ENCODE peak calls at places on chromosomes 5 and 9, in ten cellular contexts. One of them, this sample, is unnamed.

GRCh38 chr9:130535818-130536521 is 43.4 kb upstream of the FUBP3 start:
- DNase-seq in MM.1S: no peak
- DNase-seq in AG10803: peak
- DNase-seq in HFF-Myc: no peak
- DNase-seq in RWPE1: no peak
- DNase-seq in dorsolateral prefrontal cortex: no peak
- DNase-seq in nephron progenitor cell: peak
- DNase-seq in cardiac fibroblast: peak
- DNase-seq in type B pancreatic cell: no peak
- DNase-seq in epithelial cell of esophagus: peak
- DNase-seq in this sample: peak

GRCh38 chr9:130288393-130288792 is 22.8 kb downstream of the HMCN2 start:
- DNase-seq in MM.1S: no peak
- DNase-seq in AG10803: no peak
- DNase-seq in HFF-Myc: no peak
- DNase-seq in RWPE1: no peak
- DNase-seq in dorsolateral prefrontal cortex: peak
- DNase-seq in nephron progenitor cell: no peak
- DNase-seq in cardiac fibroblast: no peak
- DNase-seq in type B pancreatic cell: no peak
- DNase-seq in epithelial cell of esophagus: no peak
- DNase-seq in this sample: no peak

GRCh38 chr5:137393196-137393993 is 105.7 kb downstream of the SPOCK1 start:
- DNase-seq in MM.1S: no peak
- DNase-seq in AG10803: peak
- DNase-seq in HFF-Myc: no peak
- DNase-seq in RWPE1: peak
- DNase-seq in dorsolateral prefrontal cortex: no peak
- DNase-seq in nephron progenitor cell: no peak
- DNase-seq in cardiac fibroblast: peak
- DNase-seq in type B pancreatic cell: no peak
- DNase-seq in epithelial cell of esophagus: peak
- DNase-seq in this sample: peak

GRCh38 chr5:149800563-149801103 is 70.5 kb downstream of the PPARGC1B start:
- DNase-seq in MM.1S: no peak
- DNase-seq in AG10803: no peak
- DNase-seq in HFF-Myc: no peak
- DNase-seq in RWPE1: no peak
- DNase-seq in dorsolateral prefrontal cortex: no peak
- DNase-seq in nephron progenitor cell: no peak
- DNase-seq in cardiac fibroblast: no peak
- DNase-seq in type B pancreatic cell: no peak
- DNase-seq in epithelial cell of esophagus: no peak
- DNase-seq in this sample: no peak

GRCh38 chr9:6014668-6015270 is 655 bp downstream of the RANBP6 start:
- DNase-seq in MM.1S: no peak
- DNase-seq in AG10803: peak
- DNase-seq in HFF-Myc: no peak
- DNase-seq in RWPE1: peak
- DNase-seq in dorsolateral prefrontal cortex: no peak
- DNase-seq in nephron progenitor cell: no peak
- DNase-seq in cardiac fibroblast: peak
- DNase-seq in type B pancreatic cell: no peak
- DNase-seq in epithelial cell of esophagus: peak
- DNase-seq in this sample: peak

GRCh38 chr5:132813599-132814440 is 718 bp downstream of the SOWAHA start:
- DNase-seq in MM.1S: peak
- DNase-seq in AG10803: no peak
- DNase-seq in HFF-Myc: no peak
- DNase-seq in RWPE1: peak
- DNase-seq in dorsolateral prefrontal cortex: peak
- DNase-seq in nephron progenitor cell: peak
- DNase-seq in cardiac fibroblast: peak
- DNase-seq in type B pancreatic cell: no peak
- DNase-seq in epithelial cell of esophagus: peak
- DNase-seq in this sample: no peak

GRCh38 chr5:175460126-175460525 is 16.1 kb upstream of the DRD1 start:
- DNase-seq in MM.1S: peak
- DNase-seq in AG10803: no peak
- DNase-seq in HFF-Myc: no peak
- DNase-seq in RWPE1: no peak
- DNase-seq in dorsolateral prefrontal cortex: no peak
- DNase-seq in nephron progenitor cell: no peak
- DNase-seq in cardiac fibroblast: peak
- DNase-seq in type B pancreatic cell: no peak
- DNase-seq in epithelial cell of esophagus: peak
- DNase-seq in this sample: peak

GRCh38 chr5:177403194-177403825 is 2.8 kb upstream of the PFN3 start:
- DNase-seq in MM.1S: peak
- DNase-seq in AG10803: no peak
- DNase-seq in HFF-Myc: no peak
- DNase-seq in RWPE1: peak
- DNase-seq in dorsolateral prefrontal cortex: peak
- DNase-seq in nephron progenitor cell: peak
- DNase-seq in cardiac fibroblast: no peak
- DNase-seq in type B pancreatic cell: no peak
- DNase-seq in epithelial cell of esophagus: peak
- DNase-seq in this sample: no peak

GRCh38 chr9:137872296-137872695 is 5.3 kb upstream of the CACNA1B start:
- DNase-seq in MM.1S: no peak
- DNase-seq in AG10803: no peak
- DNase-seq in HFF-Myc: no peak
- DNase-seq in RWPE1: no peak
- DNase-seq in dorsolateral prefrontal cortex: no peak
- DNase-seq in nephron progenitor cell: no peak
- DNase-seq in cardiac fibroblast: no peak
- DNase-seq in type B pancreatic cell: no peak
- DNase-seq in epithelial cell of esophagus: no peak
- DNase-seq in this sample: no peak

GRCh38 chr5:10705736-10706135 is 55.3 kb downstream of the DAP start:
- DNase-seq in MM.1S: no peak
- DNase-seq in AG10803: no peak
- DNase-seq in HFF-Myc: no peak
- DNase-seq in RWPE1: peak
- DNase-seq in dorsolateral prefrontal cortex: no peak
- DNase-seq in nephron progenitor cell: no peak
- DNase-seq in cardiac fibroblast: no peak
- DNase-seq in type B pancreatic cell: no peak
- DNase-seq in epithelial cell of esophagus: peak
- DNase-seq in this sample: no peak

GRCh38 chr9:83469722-83470121 is 68.5 kb downstream of the FRMD3 start:
- DNase-seq in MM.1S: no peak
- DNase-seq in AG10803: no peak
- DNase-seq in HFF-Myc: no peak
- DNase-seq in RWPE1: no peak
- DNase-seq in dorsolateral prefrontal cortex: no peak
- DNase-seq in nephron progenitor cell: no peak
- DNase-seq in cardiac fibroblast: peak
- DNase-seq in type B pancreatic cell: no peak
- DNase-seq in epithelial cell of esophagus: no peak
- DNase-seq in this sample: no peak

GRCh38 chr9:122347348-122348287 is 23.2 kb upstream of the PTGS1 start:
- DNase-seq in MM.1S: no peak
- DNase-seq in AG10803: peak
- DNase-seq in HFF-Myc: no peak
- DNase-seq in RWPE1: peak
- DNase-seq in dorsolateral prefrontal cortex: no peak
- DNase-seq in nephron progenitor cell: no peak
- DNase-seq in cardiac fibroblast: peak
- DNase-seq in type B pancreatic cell: no peak
- DNase-seq in epithelial cell of esophagus: peak
- DNase-seq in this sample: peak

GRCh38 chr5:147509710-147510651 is at the start of gene DPYSL3:
- DNase-seq in MM.1S: no peak
- DNase-seq in AG10803: peak
- DNase-seq in HFF-Myc: no peak
- DNase-seq in RWPE1: peak
- DNase-seq in dorsolateral prefrontal cortex: peak
- DNase-seq in nephron progenitor cell: peak
- DNase-seq in cardiac fibroblast: peak
- DNase-seq in type B pancreatic cell: peak
- DNase-seq in epithelial cell of esophagus: peak
- DNase-seq in this sample: peak

DNA sequence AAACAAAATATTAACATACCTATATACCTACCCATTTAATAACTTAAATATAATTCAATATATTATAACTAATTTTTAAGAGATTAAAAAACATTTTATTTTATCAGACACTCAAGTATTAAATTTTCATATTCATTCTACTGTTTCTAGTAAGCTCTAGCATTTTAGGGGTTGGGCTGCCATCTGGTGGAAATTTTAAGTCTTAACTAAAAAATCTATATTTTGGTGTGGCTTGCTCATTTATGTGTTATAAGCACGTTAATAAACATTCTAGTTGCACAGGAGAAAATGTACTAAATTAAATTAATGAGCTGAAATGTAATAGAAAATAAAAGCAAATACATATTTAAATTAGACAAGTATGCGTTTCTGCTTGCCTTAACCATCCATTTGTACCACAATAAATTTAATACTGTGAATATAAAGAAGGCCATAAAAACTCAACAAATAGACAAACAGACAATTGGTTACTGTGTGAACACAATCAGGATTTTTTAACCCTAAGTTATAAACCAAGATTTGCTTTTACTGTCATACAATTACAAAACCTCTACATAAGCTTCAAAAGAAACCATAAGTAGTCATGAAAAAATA is 1728.3 kb upstream of the CDH9 start:
- DNase-seq in MM.1S: peak
- DNase-seq in AG10803: peak
- DNase-seq in HFF-Myc: no peak
- DNase-seq in RWPE1: peak
- DNase-seq in dorsolateral prefrontal cortex: no peak
- DNase-seq in nephron progenitor cell: peak
- DNase-seq in cardiac fibroblast: peak
- DNase-seq in type B pancreatic cell: no peak
- DNase-seq in epithelial cell of esophagus: peak
- DNase-seq in this sample: peak
- TF ChIP-seq CTCF in MM.1S: peak
- TF ChIP-seq CTCF in AG10803: peak
- TF ChIP-seq CTCF in HFF-Myc: no peak
- TF ChIP-seq CTCF in RWPE1: peak
- TF ChIP-seq CTCF in dorsolateral prefrontal cortex: peak
- TF ChIP-seq CTCF in nephron progenitor cell: peak
- TF ChIP-seq CTCF in cardiac fibroblast: peak
- TF ChIP-seq CTCF in type B pancreatic cell: peak
- TF ChIP-seq CTCF in epithelial cell of esophagus: peak
- TF ChIP-seq CTCF in this sample: peak

GRCh38 chr5:134225780-134226440 is at the start of gene PPP2CA:
- DNase-seq in MM.1S: peak
- DNase-seq in AG10803: peak
- DNase-seq in HFF-Myc: peak
- DNase-seq in RWPE1: peak
- DNase-seq in dorsolateral prefrontal cortex: peak
- DNase-seq in nephron progenitor cell: peak
- DNase-seq in cardiac fibroblast: peak
- DNase-seq in type B pancreatic cell: peak
- DNase-seq in epithelial cell of esophagus: peak
- DNase-seq in this sample: peak

GRCh38 chr5:134226441-134227192 is 744 bp upstream of the PPP2CA start:
- DNase-seq in MM.1S: peak
- DNase-seq in AG10803: peak
- DNase-seq in HFF-Myc: no peak
- DNase-seq in RWPE1: no peak
- DNase-seq in dorsolateral prefrontal cortex: no peak
- DNase-seq in nephron progenitor cell: peak
- DNase-seq in cardiac fibroblast: no peak
- DNase-seq in type B pancreatic cell: no peak
- DNase-seq in epithelial cell of esophagus: peak
- DNase-seq in this sample: no peak

GRCh38 chr5:134227259-134227658 is 1.4 kb upstream of the PPP2CA start:
- DNase-seq in MM.1S: no peak
- DNase-seq in AG10803: peak
- DNase-seq in HFF-Myc: no peak
- DNase-seq in RWPE1: no peak
- DNase-seq in dorsolateral prefrontal cortex: peak
- DNase-seq in nephron progenitor cell: no peak
- DNase-seq in cardiac fibroblast: no peak
- DNase-seq in type B pancreatic cell: no peak
- DNase-seq in epithelial cell of esophagus: peak
- DNase-seq in this sample: no peak

GRCh38 chr5:134223406-134224251 is 2.2 kb downstream of the PPP2CA start:
- DNase-seq in MM.1S: no peak
- DNase-seq in AG10803: no peak
- DNase-seq in HFF-Myc: no peak
- DNase-seq in RWPE1: no peak
- DNase-seq in dorsolateral prefrontal cortex: no peak
- DNase-seq in nephron progenitor cell: no peak
- DNase-seq in cardiac fibroblast: peak
- DNase-seq in type B pancreatic cell: no peak
- DNase-seq in epithelial cell of esophagus: peak
- DNase-seq in this sample: no peak

GRCh38 chr5:134224905-134225779 is 731 bp downstream of the PPP2CA start:
- DNase-seq in MM.1S: peak
- DNase-seq in AG10803: peak
- DNase-seq in HFF-Myc: no peak
- DNase-seq in RWPE1: peak
- DNase-seq in dorsolateral prefrontal cortex: peak
- DNase-seq in nephron progenitor cell: peak
- DNase-seq in cardiac fibroblast: peak
- DNase-seq in type B pancreatic cell: peak
- DNase-seq in epithelial cell of esophagus: peak
- DNase-seq in this sample: peak
- TF ChIP-seq CTCF in MM.1S: no peak
- TF ChIP-seq CTCF in AG10803: no peak
- TF ChIP-seq CTCF in HFF-Myc: no peak
- TF ChIP-seq CTCF in RWPE1: no peak
- TF ChIP-seq CTCF in dorsolateral prefrontal cortex: peak
- TF ChIP-seq CTCF in nephron progenitor cell: no peak
- TF ChIP-seq CTCF in cardiac fibroblast: no peak
- TF ChIP-seq CTCF in type B pancreatic cell: no peak
- TF ChIP-seq CTCF in epithelial cell of esophagus: peak
- TF ChIP-seq CTCF in this sample: peak

DNA sequence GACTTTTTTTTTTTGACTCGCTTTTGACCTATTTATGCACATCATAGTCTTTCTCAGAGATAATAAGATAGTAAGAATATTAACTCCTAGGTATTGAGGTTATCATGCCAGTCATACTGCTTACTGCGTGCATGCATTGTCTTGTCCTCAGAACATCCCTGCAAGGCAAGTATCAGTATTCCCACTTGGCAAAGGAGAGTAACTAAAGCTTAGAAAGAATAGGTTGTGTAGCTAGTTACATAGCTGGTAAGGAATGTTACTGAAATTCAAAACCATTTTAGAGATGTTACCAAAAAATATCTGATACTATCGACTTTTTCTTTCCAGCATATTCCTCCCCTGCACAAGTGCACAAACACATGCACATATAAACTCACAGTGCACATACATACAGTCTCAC is 296.1 kb upstream of the CLINT1 start:
- DNase-seq in MM.1S: no peak
- DNase-seq in AG10803: no peak
- DNase-seq in HFF-Myc: no peak
- DNase-seq in RWPE1: no peak
- DNase-seq in dorsolateral prefrontal cortex: no peak
- DNase-seq in nephron progenitor cell: no peak
- DNase-seq in cardiac fibroblast: no peak
- DNase-seq in type B pancreatic cell: no peak
- DNase-seq in epithelial cell of esophagus: peak
- DNase-seq in this sample: no peak
- TF ChIP-seq CTCF in MM.1S: no peak
- TF ChIP-seq CTCF in AG10803: no peak
- TF ChIP-seq CTCF in HFF-Myc: no peak
- TF ChIP-seq CTCF in RWPE1: no peak
- TF ChIP-seq CTCF in dorsolateral prefrontal cortex: no peak
- TF ChIP-seq CTCF in nephron progenitor cell: no peak
- TF ChIP-seq CTCF in cardiac fibroblast: no peak
- TF ChIP-seq CTCF in type B pancreatic cell: no peak
- TF ChIP-seq CTCF in epithelial cell of esophagus: no peak
- TF ChIP-seq CTCF in this sample: no peak

GRCh38 chr5:108727154-108727638 is 20.5 kb upstream of the FER start:
- DNase-seq in MM.1S: no peak
- DNase-seq in AG10803: peak
- DNase-seq in HFF-Myc: peak
- DNase-seq in RWPE1: peak
- DNase-seq in dorsolateral prefrontal cortex: no peak
- DNase-seq in nephron progenitor cell: no peak
- DNase-seq in cardiac fibroblast: no peak
- DNase-seq in type B pancreatic cell: no peak
- DNase-seq in epithelial cell of esophagus: peak
- DNase-seq in this sample: peak
- TF ChIP-seq CTCF in MM.1S: no peak
- TF ChIP-seq CTCF in AG10803: no peak
- TF ChIP-seq CTCF in HFF-Myc: no peak
- TF ChIP-seq CTCF in RWPE1: no peak
- TF ChIP-seq CTCF in dorsolateral prefrontal cortex: no peak
- TF ChIP-seq CTCF in nephron progenitor cell: no peak
- TF ChIP-seq CTCF in cardiac fibroblast: no peak
- TF ChIP-seq CTCF in type B pancreatic cell: no peak
- TF ChIP-seq CTCF in epithelial cell of esophagus: no peak
- TF ChIP-seq CTCF in this sample: no peak